ENCODE peak calls at places on chromosomes 16 and 17, in eight cellular contexts. One of them, this sample, is unnamed.

GRCh38 chr16:23254338-23254737 is 47.8 kb upstream of the SCNN1B start:
- DNase-seq in cardiac fibroblast: no peak
- DNase-seq in astrocyte of the spinal cord: peak
- DNase-seq in PC-9: peak
- DNase-seq in Calu3: peak
- DNase-seq in astrocyte of the cerebellum: peak
- DNase-seq in AG10803: peak
- DNase-seq in fibroblast of the aortic adventitia: no peak
- DNase-seq in this sample: no peak

GRCh38 chr16:82070656-82071369 is 35.8 kb downstream of the HSD17B2 start:
- DNase-seq in astrocyte of the spinal cord: peak
- DNase-seq in fibroblast of the aortic adventitia: peak
- DNase-seq in cardiac fibroblast: peak
- DNase-seq in Calu3: no peak
- DNase-seq in AG10803: peak
- DNase-seq in PC-9: peak
- DNase-seq in astrocyte of the cerebellum: no peak
- DNase-seq in this sample: no peak

GRCh38 chr17:35315283-35315682 is 58.1 kb downstream of the SLFN11 start:
- DNase-seq in astrocyte of the spinal cord: peak
- DNase-seq in PC-9: peak
- DNase-seq in AG10803: peak
- DNase-seq in Calu3: peak
- DNase-seq in fibroblast of the aortic adventitia: peak
- DNase-seq in astrocyte of the cerebellum: peak
- DNase-seq in cardiac fibroblast: peak
- DNase-seq in this sample: no peak

GRCh38 chr17:4249452-4250029 is 14.2 kb downstream of the ANKFY1 start:
- DNase-seq in cardiac fibroblast: peak
- DNase-seq in PC-9: no peak
- DNase-seq in Calu3: peak
- DNase-seq in fibroblast of the aortic adventitia: peak
- DNase-seq in astrocyte of the spinal cord: peak
- DNase-seq in AG10803: peak
- DNase-seq in astrocyte of the cerebellum: peak
- DNase-seq in this sample: peak

GRCh38 chr17:29084476-29085148 is 41.7 kb downstream of the PIPOX start:
- DNase-seq in fibroblast of the aortic adventitia: no peak
- DNase-seq in PC-9: no peak
- DNase-seq in astrocyte of the spinal cord: peak
- DNase-seq in cardiac fibroblast: no peak
- DNase-seq in AG10803: no peak
- DNase-seq in Calu3: no peak
- DNase-seq in astrocyte of the cerebellum: no peak
- DNase-seq in this sample: no peak

GRCh38 chr17:59890720-59891119 is 2.0 kb downstream of the TUBD1 start:
- DNase-seq in PC-9: no peak
- DNase-seq in astrocyte of the cerebellum: no peak
- DNase-seq in Calu3: no peak
- DNase-seq in AG10803: peak
- DNase-seq in astrocyte of the spinal cord: peak
- DNase-seq in cardiac fibroblast: no peak
- DNase-seq in fibroblast of the aortic adventitia: no peak
- DNase-seq in this sample: no peak

GRCh38 chr17:37490638-37491614 is 1.2 kb downstream of the DUSP14 start:
- DNase-seq in Calu3: peak
- DNase-seq in astrocyte of the spinal cord: peak
- DNase-seq in cardiac fibroblast: peak
- DNase-seq in astrocyte of the cerebellum: peak
- DNase-seq in fibroblast of the aortic adventitia: peak
- DNase-seq in AG10803: peak
- DNase-seq in PC-9: peak
- DNase-seq in this sample: no peak

GRCh38 chr17:20171741-20172377 is 162.7 kb downstream of the SPECC1 start:
- DNase-seq in astrocyte of the spinal cord: no peak
- DNase-seq in fibroblast of the aortic adventitia: peak
- DNase-seq in Calu3: peak
- DNase-seq in cardiac fibroblast: peak
- DNase-seq in PC-9: peak
- DNase-seq in AG10803: no peak
- DNase-seq in astrocyte of the cerebellum: no peak
- DNase-seq in this sample: no peak

GRCh38 chr17:50114849-50115357 is 15.1 kb downstream of the SAMD14 start:
- DNase-seq in Calu3: peak
- DNase-seq in astrocyte of the cerebellum: no peak
- DNase-seq in astrocyte of the spinal cord: peak
- DNase-seq in AG10803: peak
- DNase-seq in fibroblast of the aortic adventitia: peak
- DNase-seq in PC-9: peak
- DNase-seq in cardiac fibroblast: peak
- DNase-seq in this sample: peak

GRCh38 chr16:22186517-22186916 is 19.6 kb upstream of the EEF2K start:
- DNase-seq in astrocyte of the spinal cord: no peak
- DNase-seq in AG10803: no peak
- DNase-seq in cardiac fibroblast: no peak
- DNase-seq in fibroblast of the aortic adventitia: no peak
- DNase-seq in PC-9: no peak
- DNase-seq in Calu3: no peak
- DNase-seq in astrocyte of the cerebellum: no peak
- DNase-seq in this sample: no peak

GRCh38 chr17:45128331-45128730 is 4.0 kb downstream of the PLCD3 start:
- DNase-seq in AG10803: no peak
- DNase-seq in Calu3: no peak
- DNase-seq in fibroblast of the aortic adventitia: no peak
- DNase-seq in PC-9: no peak
- DNase-seq in astrocyte of the spinal cord: no peak
- DNase-seq in astrocyte of the cerebellum: no peak
- DNase-seq in cardiac fibroblast: no peak
- DNase-seq in this sample: no peak

GRCh38 chr17:45128989-45129388 is 3.3 kb downstream of the PLCD3 start:
- DNase-seq in AG10803: no peak
- DNase-seq in cardiac fibroblast: no peak
- DNase-seq in astrocyte of the cerebellum: no peak
- DNase-seq in Calu3: no peak
- DNase-seq in fibroblast of the aortic adventitia: no peak
- DNase-seq in PC-9: no peak
- DNase-seq in astrocyte of the spinal cord: no peak
- DNase-seq in this sample: no peak

GRCh38 chr17:45130640-45131293 is 1.5 kb downstream of the PLCD3 start:
- DNase-seq in astrocyte of the cerebellum: no peak
- DNase-seq in AG10803: no peak
- DNase-seq in Calu3: no peak
- DNase-seq in PC-9: no peak
- DNase-seq in fibroblast of the aortic adventitia: no peak
- DNase-seq in cardiac fibroblast: no peak
- DNase-seq in astrocyte of the spinal cord: no peak
- DNase-seq in this sample: no peak

GRCh38 chr17:45129940-45130639 is 2.2 kb downstream of the PLCD3 start:
- DNase-seq in Calu3: peak
- DNase-seq in astrocyte of the cerebellum: no peak
- DNase-seq in PC-9: peak
- DNase-seq in fibroblast of the aortic adventitia: no peak
- DNase-seq in cardiac fibroblast: no peak
- DNase-seq in AG10803: no peak
- DNase-seq in astrocyte of the spinal cord: no peak
- DNase-seq in this sample: no peak

DNA sequence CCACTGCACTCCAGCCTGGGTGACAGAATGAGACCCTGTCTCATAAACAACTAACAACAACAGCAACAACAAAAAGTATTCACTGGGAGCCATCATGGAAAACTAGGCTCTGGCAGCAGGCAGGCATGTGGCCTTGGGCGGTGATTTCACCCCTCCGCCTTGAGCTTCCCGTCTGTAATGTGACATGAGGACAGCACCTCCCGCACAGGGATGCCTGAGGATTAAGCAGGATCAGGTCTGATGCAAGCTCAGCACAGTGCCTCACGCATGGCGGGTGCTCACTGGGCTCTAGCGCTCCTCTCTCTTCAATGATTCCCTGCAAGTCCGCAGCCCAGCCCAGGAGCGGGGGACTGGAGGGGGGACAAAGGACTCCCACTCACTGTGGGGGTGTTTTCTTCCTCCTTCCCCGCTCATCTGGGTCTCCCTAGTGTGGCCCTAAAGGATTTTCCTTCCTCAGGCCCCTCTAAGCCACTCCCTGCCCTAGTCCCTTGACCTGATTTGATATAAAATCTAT is 2.8 kb downstream of the PLCD3 start:
- DNase-seq in cardiac fibroblast: no peak
- DNase-seq in astrocyte of the cerebellum: no peak
- DNase-seq in astrocyte of the spinal cord: no peak
- DNase-seq in AG10803: peak
- DNase-seq in fibroblast of the aortic adventitia: no peak
- DNase-seq in PC-9: peak
- DNase-seq in Calu3: no peak
- DNase-seq in this sample: no peak
- TF ChIP-seq CTCF in cardiac fibroblast: no peak
- TF ChIP-seq CTCF in astrocyte of the cerebellum: no peak
- TF ChIP-seq CTCF in astrocyte of the spinal cord: no peak
- TF ChIP-seq CTCF in AG10803: no peak
- TF ChIP-seq CTCF in fibroblast of the aortic adventitia: no peak
- TF ChIP-seq CTCF in PC-9: no peak
- TF ChIP-seq CTCF in Calu3: no peak
- TF ChIP-seq CTCF in this sample: no peak

DNA sequence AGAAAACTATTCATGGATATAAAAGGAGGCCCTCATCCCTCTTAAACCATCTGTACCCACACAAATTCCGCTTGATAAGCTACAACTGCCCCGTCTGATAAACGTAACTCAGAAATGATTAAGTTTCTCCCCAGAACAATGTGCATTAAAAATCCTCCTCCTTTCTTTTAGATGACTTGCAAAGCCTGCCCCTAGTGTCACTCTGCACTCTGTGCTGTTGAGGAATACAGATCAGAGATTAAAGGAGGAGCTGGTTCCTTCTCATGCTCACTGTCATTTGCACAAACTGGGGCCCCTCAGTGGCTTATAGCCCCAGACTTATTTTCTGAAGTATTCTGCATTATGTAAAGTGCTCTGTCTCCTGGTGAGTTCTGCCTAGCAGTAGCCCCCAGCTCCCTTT is 33.3 kb downstream of the CDRT15 start:
- DNase-seq in fibroblast of the aortic adventitia: no peak
- DNase-seq in AG10803: no peak
- DNase-seq in astrocyte of the cerebellum: no peak
- DNase-seq in astrocyte of the spinal cord: no peak
- DNase-seq in cardiac fibroblast: peak
- DNase-seq in PC-9: no peak
- DNase-seq in Calu3: no peak
- DNase-seq in this sample: no peak
- TF ChIP-seq CTCF in fibroblast of the aortic adventitia: peak
- TF ChIP-seq CTCF in AG10803: peak
- TF ChIP-seq CTCF in astrocyte of the cerebellum: peak
- TF ChIP-seq CTCF in astrocyte of the spinal cord: peak
- TF ChIP-seq CTCF in cardiac fibroblast: peak
- TF ChIP-seq CTCF in PC-9: no peak
- TF ChIP-seq CTCF in Calu3: no peak
- TF ChIP-seq CTCF in this sample: peak

GRCh38 chr16:65522412-65522811 is 400.5 kb upstream of the CDH11 start:
- DNase-seq in cardiac fibroblast: no peak
- DNase-seq in astrocyte of the cerebellum: no peak
- DNase-seq in AG10803: no peak
- DNase-seq in PC-9: no peak
- DNase-seq in astrocyte of the spinal cord: no peak
- DNase-seq in fibroblast of the aortic adventitia: no peak
- DNase-seq in Calu3: no peak
- DNase-seq in this sample: no peak

GRCh38 chr16:65524231-65524630 is 402.4 kb upstream of the CDH11 start:
- DNase-seq in Calu3: no peak
- DNase-seq in cardiac fibroblast: no peak
- DNase-seq in PC-9: no peak
- DNase-seq in fibroblast of the aortic adventitia: no peak
- DNase-seq in AG10803: no peak
- DNase-seq in astrocyte of the cerebellum: no peak
- DNase-seq in astrocyte of the spinal cord: no peak
- DNase-seq in this sample: no peak

GRCh38 chr16:65524997-65525396 is 403.1 kb upstream of the CDH11 start:
- DNase-seq in PC-9: no peak
- DNase-seq in astrocyte of the spinal cord: peak
- DNase-seq in astrocyte of the cerebellum: no peak
- DNase-seq in fibroblast of the aortic adventitia: peak
- DNase-seq in Calu3: no peak
- DNase-seq in cardiac fibroblast: peak
- DNase-seq in AG10803: peak
- DNase-seq in this sample: no peak

GRCh38 chr16:65523258-65523950 is 401.5 kb upstream of the CDH11 start:
- DNase-seq in fibroblast of the aortic adventitia: no peak
- DNase-seq in astrocyte of the spinal cord: no peak
- DNase-seq in Calu3: no peak
- DNase-seq in AG10803: no peak
- DNase-seq in cardiac fibroblast: no peak
- DNase-seq in astrocyte of the cerebellum: no peak
- DNase-seq in PC-9: no peak
- DNase-seq in this sample: no peak

GRCh38 chr16:65525743-65526142 is 403.9 kb upstream of the CDH11 start:
- DNase-seq in fibroblast of the aortic adventitia: no peak
- DNase-seq in Calu3: no peak
- DNase-seq in astrocyte of the cerebellum: no peak
- DNase-seq in AG10803: no peak
- DNase-seq in astrocyte of the spinal cord: no peak
- DNase-seq in PC-9: no peak
- DNase-seq in cardiac fibroblast: no peak
- DNase-seq in this sample: no peak
- TF ChIP-seq CTCF in fibroblast of the aortic adventitia: no peak
- TF ChIP-seq CTCF in Calu3: no peak
- TF ChIP-seq CTCF in astrocyte of the cerebellum: no peak
- TF ChIP-seq CTCF in AG10803: no peak
- TF ChIP-seq CTCF in astrocyte of the spinal cord: peak
- TF ChIP-seq CTCF in PC-9: no peak
- TF ChIP-seq CTCF in cardiac fibroblast: no peak
- TF ChIP-seq CTCF in this sample: no peak

DNA sequence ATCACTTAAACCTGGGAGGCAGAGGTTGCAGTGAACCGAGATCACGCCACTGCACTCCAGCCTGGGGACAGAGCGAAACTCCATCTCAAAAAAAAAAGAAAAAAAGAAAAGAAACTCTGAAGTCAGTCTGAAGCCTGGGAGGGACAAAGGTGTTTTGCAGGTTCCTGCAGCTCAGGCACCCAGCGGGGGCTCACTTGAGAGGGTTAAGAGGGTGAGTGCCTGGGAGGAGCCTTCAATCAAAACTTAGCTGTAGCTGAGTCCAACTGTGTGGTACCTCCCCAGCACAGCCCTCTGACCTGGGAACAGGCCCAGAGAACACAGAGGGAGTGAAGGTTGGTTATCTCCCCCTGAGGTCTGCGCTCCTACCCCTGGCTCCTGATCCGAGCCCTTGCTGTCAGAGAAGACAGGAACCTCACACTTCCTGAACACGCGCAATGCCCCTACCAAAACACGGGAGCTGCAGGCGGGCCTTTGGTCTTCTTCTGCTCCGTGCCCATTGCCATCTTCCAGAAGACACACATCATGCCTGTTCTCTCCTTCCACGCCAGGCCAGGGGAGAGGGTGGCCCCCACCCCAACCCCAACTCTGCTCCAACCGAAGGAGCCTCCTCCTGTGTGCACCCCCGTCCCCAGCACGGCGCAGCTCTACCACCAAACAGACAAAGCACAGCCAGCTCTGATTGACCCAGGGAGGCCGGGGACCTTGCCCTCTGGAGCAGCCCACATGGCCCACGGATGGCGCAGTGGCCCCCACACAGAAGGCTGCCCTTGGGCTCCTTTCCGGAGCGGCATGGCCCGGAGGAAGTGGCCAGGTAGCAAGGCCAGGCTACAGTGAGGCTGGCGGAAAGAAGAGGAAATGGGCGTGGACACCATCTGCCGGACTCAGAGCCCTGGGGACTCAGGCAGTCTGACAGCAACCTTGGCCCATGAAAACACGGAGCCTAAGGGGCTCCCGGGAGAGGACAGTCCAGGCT is 20.2 kb upstream of the ZC3H18 start:
- DNase-seq in Calu3: peak
- DNase-seq in astrocyte of the spinal cord: no peak
- DNase-seq in fibroblast of the aortic adventitia: no peak
- DNase-seq in astrocyte of the cerebellum: no peak
- DNase-seq in cardiac fibroblast: no peak
- DNase-seq in PC-9: no peak
- DNase-seq in AG10803: no peak
- DNase-seq in this sample: no peak
- TF ChIP-seq CTCF in Calu3: no peak
- TF ChIP-seq CTCF in astrocyte of the spinal cord: no peak
- TF ChIP-seq CTCF in fibroblast of the aortic adventitia: no peak
- TF ChIP-seq CTCF in astrocyte of the cerebellum: no peak
- TF ChIP-seq CTCF in cardiac fibroblast: no peak
- TF ChIP-seq CTCF in PC-9: no peak
- TF ChIP-seq CTCF in AG10803: no peak
- TF ChIP-seq CTCF in this sample: no peak

This sample was measured in GM10248.